ENCODE peak calls at places on chromosomes 3 and 15, in five cellular contexts. L, M, V, B and J are unnamed samples. For H3K9me3, the result is how much of the 10 kb centered on the place peaks cover.

GRCh38 chr3:188264231-188265213 is 110.6 kb downstream of the LPP start:
- DNase-seq in L (no peak), M (no peak), V (peak), B (no peak), J (no peak)

GRCh38 chr15:68275165-68275746 is 2.3 kb upstream of the FEM1B start:
- DNase-seq in M (no peak), V (no peak), L (peak), B (no peak), J (no peak)

GRCh38 chr3:150945226-150945625 is 27.3 kb downstream of the CLRN1 start:
- DNase-seq in B (no peak), V (no peak), M (no peak), L (no peak), J (no peak)

GRCh38 chr3:191076903-191077552 is 122.0 kb upstream of the OSTN start:
- DNase-seq in B (no peak), L (no peak), V (no peak), M (no peak), J (no peak)

GRCh38 chr3:30539772-30540171 is 66.6 kb upstream of the TGFBR2 start:
- DNase-seq in V (no peak), M (no peak), L (no peak), B (no peak), J (no peak)

GRCh38 chr3:152729906-152730305 is 105.0 kb upstream of the P2RY1 start:
- DNase-seq in B (peak), V (no peak), L (no peak), M (no peak), J (no peak)

GRCh38 chr3:124837730-124838186 is 49.4 kb downstream of the ITGB5 start:
- DNase-seq in V (peak), L (no peak), M (no peak), B (no peak), J (no peak)

GRCh38 chr3:37487785-37488184 is 313.4 kb upstream of the LRRFIP2 start:
- DNase-seq in V (no peak), M (no peak), B (no peak), L (no peak), J (no peak)

GRCh38 chr3:71973337-71974030 is 188.5 kb upstream of the PROK2 start:
- DNase-seq in V (no peak), M (no peak), B (no peak), L (no peak), J (no peak)

GRCh38 chr3:30693470-30694120 is 87.2 kb downstream of the TGFBR2 start:
- DNase-seq in M (no peak), L (peak), V (no peak), B (peak), J (peak)

GRCh38 chr15:91186892-91187644 is 87.0 kb downstream of the SV2B start:
- DNase-seq in V (no peak), B (peak), M (no peak), L (no peak), J (no peak)

GRCh38 chr3:69738859-69739203 is 433 bp upstream of the MITF start:
- DNase-seq in B (peak), M (no peak), V (no peak), L (no peak), J (no peak)

GRCh38 chr15:70195808-70196304 is 98.1 kb upstream of the TLE3 start:
- DNase-seq in M (peak), B (no peak), L (peak), V (peak), J (no peak)

GRCh38 chr3:43477600-43477999 is 144.2 kb downstream of the ANO10 start:
- DNase-seq in L (no peak), M (peak), V (peak), B (no peak), J (no peak)

GRCh38 chr15:90264649-90265048 is 823 bp upstream of the NGRN start:
- DNase-seq in B (no peak), V (peak), L (no peak), M (no peak), J (peak)

GRCh38 chr15:54803139-54803808 is 393.5 kb downstream of the RSL24D1 start:
- DNase-seq in L (no peak), B (no peak), M (no peak), V (no peak), J (peak)

GRCh38 chr15:76418352-76419140 is 82.0 kb downstream of the ISL2 start:
- DNase-seq in V (no peak), M (no peak), B (no peak), L (no peak), J (no peak)

GRCh38 chr15:40511472-40512133 is 40.8 kb downstream of the CHST14 start:
- DNase-seq in V (peak), L (no peak), B (no peak), M (peak), J (no peak)

GRCh38 chr3:152211655-152212054 is 57.1 kb upstream of the MBNL1 start:
- DNase-seq in B (no peak), M (no peak), L (no peak), V (no peak), J (no peak)

GRCh38 chr3:7290062-7290825 is 429.3 kb downstream of the GRM7 start:
- DNase-seq in V (no peak), M (no peak), L (no peak), B (no peak), J (no peak)

GRCh38 chr3:10205461-10206165 is 40.9 kb downstream of the IRAK2 start:
- DNase-seq in V (peak), M (no peak), L (no peak), B (no peak), J (no peak)

GRCh38 chr3:119409844-119410243 is 53.6 kb downstream of the TMEM39A start:
- DNase-seq in M (no peak), V (no peak), L (no peak), B (no peak), J (no peak)

GRCh38 chr15:25053000-25053815 is 98.4 kb downstream of the SNRPN start:
- DNase-seq in V (no peak), B (no peak), M (peak), L (no peak), J (no peak)
- H3K9me3 ChIP-seq in V (half or more), B (half or more), M (half or more), L (half or more), J (half or more)

DNA sequence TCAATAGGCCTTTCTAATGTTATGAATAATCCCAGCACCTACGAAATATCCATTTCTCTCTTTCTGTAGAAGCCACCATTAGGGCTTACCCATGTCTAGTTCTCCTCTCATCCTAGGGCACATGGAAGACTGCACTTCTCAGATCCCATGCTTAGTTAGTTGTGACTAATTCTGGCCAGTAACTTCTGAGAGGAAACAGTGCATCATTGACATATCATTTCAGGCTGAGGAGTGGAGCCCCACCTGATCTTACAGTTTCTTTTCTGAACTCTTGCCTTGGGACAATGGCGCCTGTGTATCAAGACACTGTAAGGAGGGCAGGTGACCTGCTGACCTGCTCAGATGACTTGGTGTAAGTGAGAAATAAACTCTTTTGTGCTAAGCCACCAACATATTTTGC is 39.4 kb upstream of the TBL1XR1 start:
- DNase-seq in B (no peak), L (no peak), V (no peak), M (no peak), J (no peak)
- H3K4me3 ChIP-seq in B (no peak), L (no peak), V (no peak), M (no peak), J (no peak)

GRCh38 chr15:56222302-56222701 is 21.4 kb downstream of the RFX7 start:
- DNase-seq in L (no peak), M (no peak), V (no peak), B (no peak), J (no peak)
- H3K9me3 ChIP-seq in L (under half), M (under half), V (under half), B (under half), J (under half)

GRCh38 chr3:170585008-170585936 is 603 bp downstream of the SLC7A14 start:
- DNase-seq in M (no peak), B (no peak), V (peak), L (no peak), J (no peak)
- H3K4me3 ChIP-seq in M (peak), B (no peak), V (no peak), L (peak), J (no peak)

DNA sequence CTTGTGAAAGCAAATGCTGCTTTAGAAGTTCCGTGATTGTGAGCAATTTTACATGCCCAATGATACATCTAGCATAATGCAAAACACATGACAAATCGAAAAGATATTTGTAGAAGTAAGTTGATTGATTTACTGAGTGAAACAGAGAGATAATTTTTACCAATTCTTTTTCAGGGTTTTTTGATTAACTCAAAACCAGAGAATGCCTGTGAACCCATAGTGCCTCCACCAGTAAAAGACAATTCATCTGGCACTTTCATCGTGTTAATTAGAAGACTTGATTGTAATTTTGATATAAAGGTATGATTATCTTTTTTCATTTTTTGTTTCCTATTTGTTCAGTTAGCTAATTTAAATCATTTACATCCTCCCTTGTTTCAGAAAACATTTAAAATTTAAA is 58.8 kb downstream of the RNF13 start:
- DNase-seq in L (no peak), V (no peak), B (no peak), M (no peak), J (no peak)
- H3K9me3 ChIP-seq in L (under half), V (under half), B (under half), M (under half), J (under half)

DNA sequence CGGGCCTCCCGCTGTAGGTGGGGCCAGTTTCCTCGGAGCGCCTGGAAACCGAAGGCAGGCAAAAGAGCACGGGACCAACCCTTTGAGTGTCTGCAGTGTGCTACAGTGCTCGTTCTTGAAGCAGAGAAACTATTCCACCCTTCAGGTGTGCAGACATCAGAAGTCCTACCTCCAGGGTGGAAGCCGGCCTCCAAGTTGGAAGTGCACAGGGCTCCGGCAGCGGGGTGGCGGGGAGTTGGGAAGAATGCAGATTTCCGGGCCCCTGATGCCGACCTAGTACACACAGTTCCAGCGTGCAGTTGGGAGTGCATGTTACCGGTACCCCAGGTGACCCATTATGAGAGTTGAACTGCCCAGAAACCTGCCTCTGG is 3.0 kb downstream of the KLF13 start:
- DNase-seq in M (peak), V (peak), B (no peak), L (no peak), J (no peak)
- H3K4me3 ChIP-seq in M (peak), V (peak), B (no peak), L (no peak), J (peak)

DNA sequence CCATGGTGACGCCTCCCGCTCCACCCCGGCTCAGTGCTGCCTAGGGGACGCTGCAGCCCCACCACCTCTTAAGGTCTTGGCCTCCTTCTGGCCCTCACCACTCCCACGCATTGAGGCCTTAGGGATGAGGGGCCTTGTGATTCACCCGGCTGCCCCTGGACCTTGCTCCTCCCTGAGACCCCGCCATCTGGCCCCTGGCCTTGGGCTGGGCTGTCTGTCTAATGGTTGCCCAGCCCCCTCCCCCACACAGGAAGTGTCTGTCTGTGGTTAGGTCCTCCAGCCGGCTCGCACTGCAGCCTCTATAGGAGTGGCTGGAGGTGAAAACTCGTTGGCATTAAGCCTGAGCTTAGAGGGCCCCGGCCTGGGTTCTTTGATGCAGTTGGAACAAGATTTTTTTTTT is 21.5 kb upstream of the MTHFS start:
- DNase-seq in M (peak), B (no peak), L (no peak), V (no peak), J (no peak)
- H3K9me3 ChIP-seq in M (half or more), B (half or more), L (under half), V (half or more), J (half or more)

DNA sequence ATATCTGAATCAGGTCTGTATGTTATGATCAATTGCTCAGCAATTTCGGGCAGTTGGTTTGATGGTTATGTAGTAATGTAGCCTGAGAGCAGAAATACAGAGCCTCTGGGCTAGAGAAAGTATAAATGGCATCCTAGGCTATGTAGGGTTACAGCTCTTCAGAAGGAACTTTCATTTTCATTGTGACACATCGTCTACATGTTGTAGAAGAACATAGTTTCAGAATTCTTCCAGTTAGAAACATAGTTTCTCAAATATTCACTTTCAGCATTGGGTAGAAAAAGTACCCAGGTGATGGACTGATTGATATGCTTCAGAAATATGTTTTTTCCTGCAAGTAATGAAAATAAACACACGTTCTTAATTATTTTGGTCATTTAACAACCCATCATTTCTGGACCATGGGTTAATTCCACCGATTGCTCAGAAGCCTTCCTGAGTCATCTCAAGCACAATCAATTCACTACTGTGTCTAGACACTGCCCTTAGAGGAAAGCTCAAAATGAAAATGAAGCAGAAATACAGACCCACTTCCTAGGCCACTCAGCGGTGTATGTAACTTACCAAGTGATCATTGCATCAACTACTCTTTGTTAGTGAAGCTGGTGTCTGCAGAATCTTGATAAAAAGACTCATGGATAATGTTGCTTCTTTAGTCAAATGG is 88.8 kb upstream of the TSEN2 start:
- DNase-seq in M (no peak), B (no peak), L (no peak), V (no peak), J (no peak)
- H3K4me3 ChIP-seq in M (no peak), B (no peak), L (no peak), V (no peak), J (no peak)

GRCh38 chr15:37888356-37888755 is 46.1 kb upstream of the TMCO5A start:
- DNase-seq in B (no peak), M (no peak), L (no peak), V (no peak), J (no peak)

GRCh38 chr15:37893309-37893708 is 41.1 kb upstream of the TMCO5A start:
- DNase-seq in M (no peak), B (no peak), L (no peak), V (no peak), J (no peak)

DNA sequence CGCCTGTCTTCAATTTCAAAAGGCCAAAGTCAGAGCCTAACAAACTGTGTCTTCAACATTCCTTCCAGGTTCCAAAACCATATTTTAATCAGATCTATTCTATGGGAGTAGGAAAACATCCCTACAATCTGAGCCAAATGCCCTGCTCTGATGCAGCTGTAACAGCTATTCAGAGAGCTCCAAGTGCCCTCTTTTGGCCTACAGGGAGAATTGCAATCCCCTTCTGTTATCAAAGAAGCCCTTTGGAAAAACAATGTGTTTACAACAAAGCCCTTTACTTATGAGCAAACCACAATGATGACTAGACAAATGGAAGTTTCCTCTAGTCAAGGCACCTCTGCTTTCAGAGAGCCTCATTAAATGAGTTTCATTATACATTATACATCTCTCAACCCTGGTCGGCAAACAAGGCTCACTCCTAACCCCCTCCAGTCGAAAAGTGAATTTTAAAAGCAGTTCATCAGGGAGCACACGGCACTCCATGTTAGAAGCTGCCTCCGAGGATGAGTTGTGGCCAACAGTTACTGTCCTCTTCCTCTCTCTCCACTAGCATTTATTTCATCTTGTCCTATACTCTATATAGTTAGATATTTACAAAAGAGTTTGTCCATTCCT is 42.6 kb upstream of the TMCO5A start:
- DNase-seq in V (no peak), M (no peak), L (peak), B (peak), J (peak)
- H3K9me3 ChIP-seq in V (under half), M (under half), L (under half), B (under half), J (under half)

GRCh38 chr3:56826831-56827722 is 25.3 kb upstream of the ARHGEF3 start:
- DNase-seq in L (no peak), M (no peak), V (no peak), B (no peak), J (no peak)
- H3K4me3 ChIP-seq in L (no peak), M (no peak), V (no peak), B (no peak), J (no peak)